ENCODE peak calls at places on chromosomes 13 and 19, in seven cellular contexts. G is tibial artery; Z is lung; O is IMR-90; L is GM23338; J is psoas muscle; N is naive thymus-derived CD4-positive, alpha-beta T cell. M is an unnamed sample.

GRCh38 chr19:41299755-41300089 is 10.2 kb upstream of the CCDC97 start:
- DNase-seq in Z (peak), O (peak), L (no peak), G (peak), N (peak), J (peak), M (no peak)

GRCh38 chr13:101111894-101112293 is 304.4 kb downstream of the NALCN start:
- DNase-seq in J (no peak), O (peak), Z (no peak), G (no peak), L (no peak), N (no peak), M (no peak)

GRCh38 chr19:28242317-28242927 is 970.5 kb downstream of the UQCRFS1 start:
- DNase-seq in O (no peak), L (peak), N (no peak), J (no peak), G (no peak), Z (no peak), M (no peak)

GRCh38 chr19:3575949-3576673 is 3.4 kb downstream of the HMG20B start:
- DNase-seq in O (no peak), Z (no peak), J (no peak), G (no peak), N (no peak), L (no peak), M (no peak)

GRCh38 chr13:28423010-28423409 is 71.9 kb downstream of the FLT1 start:
- DNase-seq in O (no peak), N (no peak), L (no peak), Z (peak), G (peak), J (peak), M (no peak)

GRCh38 chr19:2260341-2260751 is 4.1 kb upstream of the JSRP1 start:
- DNase-seq in O (no peak), N (no peak), Z (no peak), G (no peak), J (no peak), L (no peak), M (no peak)

GRCh38 chr19:19294914-19295313 is 21.8 kb upstream of the TM6SF2 start:
- DNase-seq in L (no peak), Z (no peak), J (no peak), N (no peak), G (no peak), O (no peak), M (no peak)

GRCh38 chr13:39385621-39386231 is 217.3 kb downstream of the LHFPL6 start:
- DNase-seq in G (no peak), L (peak), J (no peak), Z (no peak), O (peak), N (no peak), M (no peak)

GRCh38 chr19:41587101-41587837 is 11.3 kb downstream of the CEACAM21 start:
- DNase-seq in N (no peak), O (no peak), J (no peak), L (no peak), G (no peak), Z (no peak), M (no peak)

GRCh38 chr19:33388231-33388816 is 14.8 kb downstream of the CEBPG start:
- DNase-seq in L (no peak), O (no peak), Z (no peak), G (no peak), N (no peak), J (peak), M (no peak)

GRCh38 chr19:51637362-51637978 is 7.3 kb upstream of the SIGLEC5 start:
- DNase-seq in G (no peak), Z (no peak), O (no peak), N (no peak), L (peak), J (no peak), M (no peak)

GRCh38 chr19:1064661-1065605 is 2.0 kb upstream of the ARHGAP45 start:
- DNase-seq in G (peak), O (peak), N (peak), L (peak), J (peak), Z (peak), M (no peak)

GRCh38 chr13:44101347-44102083 is 221.8 kb downstream of the LACC1 start:
- DNase-seq in Z (no peak), O (no peak), G (no peak), J (no peak), N (no peak), L (no peak), M (no peak)

GRCh38 chr19:49338691-49339363 is 3.6 kb downstream of the CD37 start:
- DNase-seq in Z (peak), J (peak), G (peak), L (peak), O (no peak), N (no peak), M (peak)

GRCh38 chr13:108270442-108270841 is 924 bp downstream of the TNFSF13B start:
- DNase-seq in G (no peak), O (no peak), L (no peak), Z (no peak), N (peak), J (no peak), M (no peak)

GRCh38 chr13:113155201-113155600 is 3.2 kb upstream of the PROZ start:
- DNase-seq in N (no peak), J (no peak), G (no peak), L (no peak), Z (no peak), O (no peak), M (no peak)

GRCh38 chr19:9075064-9075964 is 11.5 kb upstream of the OR1M1 start:
- DNase-seq in J (peak), Z (peak), N (no peak), O (peak), G (peak), L (peak), M (peak)

GRCh38 chr13:111216166-111216960 is 101.3 kb downstream of the ARHGEF7 start:
- DNase-seq in O (peak), N (peak), J (peak), G (no peak), Z (no peak), L (peak), M (no peak)

GRCh38 chr19:48368942-48369341 is 4.8 kb downstream of the SYNGR4 start:
- DNase-seq in N (no peak), Z (no peak), O (no peak), G (no peak), L (no peak), J (no peak), M (no peak)

GRCh38 chr13:77056382-77056781 is 29.4 kb upstream of the FBXL3 start:
- DNase-seq in L (no peak), J (no peak), N (no peak), O (no peak), G (no peak), Z (no peak), M (no peak)

GRCh38 chr19:15869109-15869555 is 28.7 kb downstream of the CYP4F2 start:
- DNase-seq in G (peak), Z (peak), N (peak), O (no peak), J (no peak), L (peak), M (peak)

GRCh38 chr19:38039966-38040365 is 133.0 kb downstream of the SIPA1L3 start:
- DNase-seq in O (peak), Z (no peak), L (no peak), G (no peak), J (no peak), N (no peak), M (peak)

GRCh38 chr13:105165449-105166125 is 1369.9 kb downstream of the EFNB2 start:
- DNase-seq in Z (peak), O (no peak), J (no peak), G (no peak), N (peak), L (no peak), M (no peak)

GRCh38 chr19:46916971-46917370 is 56.2 kb downstream of the ARHGAP35 start:
- DNase-seq in G (no peak), O (no peak), Z (no peak), L (no peak), N (no peak), J (no peak), M (no peak)

GRCh38 chr19:46915386-46915785 is 54.6 kb downstream of the ARHGAP35 start:
- DNase-seq in N (no peak), O (no peak), G (no peak), L (no peak), Z (no peak), J (no peak), M (no peak)

GRCh38 chr19:46922465-46922864 is 61.7 kb downstream of the ARHGAP35 start:
- DNase-seq in G (no peak), L (no peak), J (no peak), O (no peak), N (no peak), Z (no peak), M (no peak)

GRCh38 chr19:46920341-46920740 is 59.5 kb downstream of the ARHGAP35 start:
- DNase-seq in G (no peak), L (no peak), J (no peak), Z (no peak), N (no peak), O (no peak), M (no peak)

GRCh38 chr19:46919324-46919723 is 58.5 kb downstream of the ARHGAP35 start:
- DNase-seq in L (no peak), J (no peak), G (no peak), N (no peak), O (peak), Z (no peak), M (no peak)
- H3K27ac ChIP-seq in L (no peak), J (no peak), G (no peak), N (no peak), O (no peak), Z (no peak), M (no peak)

DNA sequence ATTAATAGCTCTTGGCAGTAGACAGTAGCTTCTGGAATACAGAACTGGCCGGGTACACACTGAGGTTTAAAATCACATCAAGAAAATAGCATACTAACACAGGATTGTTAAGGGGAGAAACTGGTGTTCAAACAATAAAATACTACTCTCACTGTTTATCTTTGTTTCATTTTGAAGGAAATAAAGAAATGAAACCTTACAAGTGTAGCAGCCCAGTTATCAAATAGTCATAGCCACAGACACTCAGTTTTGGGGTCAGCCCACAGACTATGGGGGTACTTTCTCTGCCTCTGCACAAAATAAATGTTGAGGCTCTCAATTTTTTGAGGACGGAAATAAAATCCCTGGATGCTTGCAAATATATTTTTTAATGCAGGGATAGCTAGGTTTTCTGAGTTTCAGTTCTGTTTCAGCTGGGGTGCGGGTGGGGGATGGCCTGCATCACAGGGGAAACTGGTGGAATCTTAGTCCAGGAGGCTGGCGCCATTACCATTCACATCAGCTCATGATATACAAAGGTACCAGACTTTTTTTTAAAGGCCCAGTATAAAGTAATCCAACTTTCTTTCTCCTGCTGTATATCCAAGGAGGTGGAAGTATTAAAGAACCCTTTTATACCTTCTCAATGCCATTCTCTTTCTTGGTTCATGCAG is 343.6 kb downstream of the KCNRG start:
- DNase-seq in L (no peak), G (no peak), N (no peak), J (no peak), Z (no peak), O (no peak), M (no peak)
- H3K27ac ChIP-seq in L (no peak), G (peak), N (no peak), J (peak), Z (peak), O (no peak), M (no peak)

GRCh38 chr13:23560571-23561089 is 9.6 kb upstream of the TNFRSF19 start:
- DNase-seq in L (no peak), Z (no peak), O (no peak), N (no peak), J (no peak), G (no peak), M (no peak)
- H3K27ac ChIP-seq in L (no peak), Z (no peak), O (no peak), N (no peak), J (no peak), G (no peak), M (no peak)

GRCh38 chr19:29671393-29672076 is 6.3 kb downstream of the PLEKHF1 start:
- DNase-seq in O (no peak), N (peak), J (peak), Z (peak), L (peak), G (peak), M (peak)
- H3K27ac ChIP-seq in O (no peak), N (peak), J (peak), Z (peak), L (no peak), G (peak), M (peak)